ENCODE peak calls at places on chromosome 14, in five cellular contexts. One of them, this sample, is unnamed.

GRCh38 chr14:40188006-40188405 is 755.8 kb upstream of the FBXO33 start:
- DNase-seq in GM12865: no peak
- DNase-seq in CD8-positive, alpha-beta T cell: no peak
- DNase-seq in bronchial epithelial cell: no peak
- DNase-seq in sigmoid colon: no peak
- DNase-seq in this sample: no peak

GRCh38 chr14:78614651-78615050 is 444.5 kb downstream of the NRXN3 start:
- DNase-seq in GM12865: no peak
- DNase-seq in bronchial epithelial cell: no peak
- DNase-seq in CD8-positive, alpha-beta T cell: no peak
- DNase-seq in sigmoid colon: no peak
- DNase-seq in this sample: no peak

GRCh38 chr14:64725360-64725815 is 21.2 kb downstream of the PLEKHG3 start:
- DNase-seq in CD8-positive, alpha-beta T cell: no peak
- DNase-seq in bronchial epithelial cell: no peak
- DNase-seq in GM12865: no peak
- DNase-seq in sigmoid colon: peak
- DNase-seq in this sample: no peak

GRCh38 chr14:104786091-104786586 is 9.4 kb downstream of the AKT1 start:
- DNase-seq in GM12865: no peak
- DNase-seq in CD8-positive, alpha-beta T cell: no peak
- DNase-seq in sigmoid colon: no peak
- DNase-seq in bronchial epithelial cell: no peak
- DNase-seq in this sample: no peak

GRCh38 chr14:40417777-40418401 is 985.7 kb upstream of the FBXO33 start:
- DNase-seq in CD8-positive, alpha-beta T cell: no peak
- DNase-seq in sigmoid colon: no peak
- DNase-seq in GM12865: peak
- DNase-seq in bronchial epithelial cell: no peak
- DNase-seq in this sample: no peak

GRCh38 chr14:105119410-105120025 is 49.1 kb downstream of the JAG2 start:
- DNase-seq in sigmoid colon: no peak
- DNase-seq in GM12865: no peak
- DNase-seq in bronchial epithelial cell: no peak
- DNase-seq in CD8-positive, alpha-beta T cell: peak
- DNase-seq in this sample: no peak

GRCh38 chr14:74856366-74856765 is 19.6 kb downstream of the PROX2 start:
- DNase-seq in sigmoid colon: no peak
- DNase-seq in CD8-positive, alpha-beta T cell: no peak
- DNase-seq in bronchial epithelial cell: peak
- DNase-seq in GM12865: no peak
- DNase-seq in this sample: no peak

GRCh38 chr14:97213720-97214119 is 416.5 kb downstream of the VRK1 start:
- DNase-seq in sigmoid colon: no peak
- DNase-seq in CD8-positive, alpha-beta T cell: no peak
- DNase-seq in GM12865: no peak
- DNase-seq in bronchial epithelial cell: no peak
- DNase-seq in this sample: no peak

GRCh38 chr14:73248294-73248868 is 11.1 kb downstream of the PAPLN start:
- DNase-seq in CD8-positive, alpha-beta T cell: no peak
- DNase-seq in GM12865: peak
- DNase-seq in sigmoid colon: no peak
- DNase-seq in bronchial epithelial cell: peak
- DNase-seq in this sample: peak

GRCh38 chr14:72495668-72496067 is 398.2 kb downstream of the DPF3 start:
- DNase-seq in sigmoid colon: peak
- DNase-seq in GM12865: no peak
- DNase-seq in CD8-positive, alpha-beta T cell: peak
- DNase-seq in bronchial epithelial cell: no peak
- DNase-seq in this sample: peak

GRCh38 chr14:104075530-104076151 is 9.9 kb upstream of the ASPG start:
- DNase-seq in bronchial epithelial cell: peak
- DNase-seq in GM12865: no peak
- DNase-seq in sigmoid colon: no peak
- DNase-seq in CD8-positive, alpha-beta T cell: no peak
- DNase-seq in this sample: peak

GRCh38 chr14:60381909-60382308 is 104.0 kb downstream of the C14orf39 start:
- DNase-seq in sigmoid colon: no peak
- DNase-seq in GM12865: no peak
- DNase-seq in CD8-positive, alpha-beta T cell: no peak
- DNase-seq in bronchial epithelial cell: no peak
- DNase-seq in this sample: no peak

GRCh38 chr14:65411656-65412188 is 808 bp upstream of the FUT8 start:
- DNase-seq in CD8-positive, alpha-beta T cell: peak
- DNase-seq in GM12865: peak
- DNase-seq in sigmoid colon: peak
- DNase-seq in bronchial epithelial cell: peak
- DNase-seq in this sample: peak

GRCh38 chr14:92004062-92004461 is 35.8 kb downstream of the TRIP11 start:
- DNase-seq in bronchial epithelial cell: peak
- DNase-seq in CD8-positive, alpha-beta T cell: no peak
- DNase-seq in sigmoid colon: no peak
- DNase-seq in GM12865: no peak
- DNase-seq in this sample: no peak

GRCh38 chr14:35406811-35407630 is 2.5 kb upstream of the NFKBIA start:
- DNase-seq in CD8-positive, alpha-beta T cell: no peak
- DNase-seq in bronchial epithelial cell: peak
- DNase-seq in sigmoid colon: peak
- DNase-seq in GM12865: peak
- DNase-seq in this sample: peak

GRCh38 chr14:75005357-75005756 is 2.6 kb downstream of the EIF2B2 start:
- DNase-seq in CD8-positive, alpha-beta T cell: no peak
- DNase-seq in sigmoid colon: no peak
- DNase-seq in bronchial epithelial cell: peak
- DNase-seq in GM12865: no peak
- DNase-seq in this sample: no peak

GRCh38 chr14:35385042-35385839 is 19.3 kb downstream of the NFKBIA start:
- DNase-seq in bronchial epithelial cell: peak
- DNase-seq in CD8-positive, alpha-beta T cell: no peak
- DNase-seq in GM12865: no peak
- DNase-seq in sigmoid colon: peak
- DNase-seq in this sample: peak

GRCh38 chr14:53032161-53032803 is 81.4 kb upstream of the FERMT2 start:
- DNase-seq in CD8-positive, alpha-beta T cell: no peak
- DNase-seq in sigmoid colon: peak
- DNase-seq in GM12865: no peak
- DNase-seq in bronchial epithelial cell: peak
- DNase-seq in this sample: peak

GRCh38 chr14:71621966-71622365 is 310.3 kb upstream of the RGS6 start:
- DNase-seq in GM12865: no peak
- DNase-seq in CD8-positive, alpha-beta T cell: no peak
- DNase-seq in sigmoid colon: no peak
- DNase-seq in bronchial epithelial cell: no peak
- DNase-seq in this sample: no peak

GRCh38 chr14:54312166-54312801 is 84.5 kb upstream of the CDKN3 start:
- DNase-seq in GM12865: no peak
- DNase-seq in CD8-positive, alpha-beta T cell: no peak
- DNase-seq in sigmoid colon: no peak
- DNase-seq in bronchial epithelial cell: peak
- DNase-seq in this sample: peak

GRCh38 chr14:89779707-89780106 is 174.8 kb downstream of the EFCAB11 start:
- DNase-seq in CD8-positive, alpha-beta T cell: no peak
- DNase-seq in GM12865: no peak
- DNase-seq in sigmoid colon: no peak
- DNase-seq in bronchial epithelial cell: no peak
- DNase-seq in this sample: no peak

GRCh38 chr14:72518809-72519377 is 375.0 kb downstream of the DPF3 start:
- DNase-seq in GM12865: peak
- DNase-seq in bronchial epithelial cell: no peak
- DNase-seq in CD8-positive, alpha-beta T cell: peak
- DNase-seq in sigmoid colon: no peak
- DNase-seq in this sample: no peak

GRCh38 chr14:32702571-32702970 is 236.1 kb upstream of the NPAS3 start:
- DNase-seq in bronchial epithelial cell: peak
- DNase-seq in GM12865: peak
- DNase-seq in CD8-positive, alpha-beta T cell: no peak
- DNase-seq in sigmoid colon: peak
- DNase-seq in this sample: no peak
- H3K4me3 ChIP-seq in bronchial epithelial cell: no peak
- H3K4me3 ChIP-seq in GM12865: no peak
- H3K4me3 ChIP-seq in CD8-positive, alpha-beta T cell: no peak
- H3K4me3 ChIP-seq in sigmoid colon: no peak
- H3K4me3 ChIP-seq in this sample: no peak

GRCh38 chr14:28769358-28769757 is 2.8 kb downstream of the FOXG1 start:
- DNase-seq in CD8-positive, alpha-beta T cell: no peak
- DNase-seq in sigmoid colon: no peak
- DNase-seq in bronchial epithelial cell: no peak
- DNase-seq in GM12865: no peak
- DNase-seq in this sample: no peak

GRCh38 chr14:28768549-28768870 is 1.9 kb downstream of the FOXG1 start:
- DNase-seq in CD8-positive, alpha-beta T cell: no peak
- DNase-seq in sigmoid colon: no peak
- DNase-seq in bronchial epithelial cell: no peak
- DNase-seq in GM12865: no peak
- DNase-seq in this sample: no peak

GRCh38 chr14:28767239-28767850 is 758 bp downstream of the FOXG1 start:
- DNase-seq in sigmoid colon: no peak
- DNase-seq in bronchial epithelial cell: no peak
- DNase-seq in GM12865: no peak
- DNase-seq in CD8-positive, alpha-beta T cell: no peak
- DNase-seq in this sample: no peak

GRCh38 chr14:28766505-28767238 is at the start of gene FOXG1:
- DNase-seq in bronchial epithelial cell: no peak
- DNase-seq in sigmoid colon: no peak
- DNase-seq in GM12865: peak
- DNase-seq in CD8-positive, alpha-beta T cell: no peak
- DNase-seq in this sample: peak

DNA sequence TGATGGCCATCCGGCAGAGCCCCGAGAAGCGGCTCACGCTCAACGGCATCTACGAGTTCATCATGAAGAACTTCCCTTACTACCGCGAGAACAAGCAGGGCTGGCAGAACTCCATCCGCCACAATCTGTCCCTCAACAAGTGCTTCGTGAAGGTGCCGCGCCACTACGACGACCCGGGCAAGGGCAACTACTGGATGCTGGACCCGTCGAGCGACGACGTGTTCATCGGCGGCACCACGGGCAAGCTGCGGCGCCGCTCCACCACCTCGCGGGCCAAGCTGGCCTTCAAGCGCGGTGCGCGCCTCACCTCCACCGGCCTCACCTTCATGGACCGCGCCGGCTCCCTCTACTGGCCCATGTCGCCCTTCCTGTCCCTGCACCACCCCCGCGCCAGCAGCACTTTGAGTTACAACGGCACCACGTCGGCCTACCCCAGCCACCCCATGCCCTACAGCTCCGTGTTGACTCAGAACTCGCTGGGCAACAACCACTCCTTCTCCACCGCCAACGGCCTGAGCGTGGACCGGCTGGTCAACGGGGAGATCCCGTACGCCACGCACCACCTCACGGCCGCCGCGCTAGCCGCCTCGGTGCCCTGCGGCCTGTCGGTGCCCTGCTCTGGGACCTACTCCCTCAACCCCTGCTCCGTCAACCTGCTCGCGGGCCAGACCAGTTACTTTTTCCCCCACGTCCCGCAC is 1.4 kb downstream of the FOXG1 start:
- DNase-seq in sigmoid colon: no peak
- DNase-seq in CD8-positive, alpha-beta T cell: no peak
- DNase-seq in bronchial epithelial cell: no peak
- DNase-seq in GM12865: no peak
- DNase-seq in this sample: peak
- TF ChIP-seq CTCF in sigmoid colon: no peak
- TF ChIP-seq CTCF in CD8-positive, alpha-beta T cell: no peak
- TF ChIP-seq CTCF in bronchial epithelial cell: peak
- TF ChIP-seq CTCF in GM12865: no peak
- TF ChIP-seq CTCF in this sample: no peak

DNA sequence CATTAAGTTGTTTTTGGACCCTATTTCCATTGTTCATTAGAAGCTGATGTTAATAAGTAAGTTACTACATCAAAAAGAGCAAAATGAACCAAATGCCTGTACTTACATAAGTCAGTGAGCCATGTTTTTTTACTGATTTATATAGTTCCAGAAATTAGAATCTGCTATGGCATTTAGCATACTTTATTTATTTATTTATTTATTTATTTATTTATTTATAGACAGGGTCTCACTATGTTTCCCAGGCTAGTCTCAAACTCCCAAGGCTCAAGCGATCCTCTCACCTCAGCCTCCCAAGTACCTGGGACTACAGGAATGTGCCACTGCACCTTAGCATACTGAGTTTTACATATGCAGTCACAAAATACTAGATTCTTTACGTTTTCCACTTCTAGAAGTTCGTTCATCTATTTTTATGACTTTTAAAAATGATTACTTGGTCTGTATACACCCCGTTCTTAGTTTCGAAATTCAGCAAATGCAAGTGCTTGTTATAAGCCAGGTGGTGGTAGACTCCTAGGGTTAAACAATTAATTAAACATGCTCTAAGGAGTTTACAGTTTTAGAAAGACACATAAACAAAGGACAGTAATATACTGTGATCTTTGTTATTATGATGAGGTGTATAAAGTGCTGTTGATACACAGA is 69.8 kb downstream of the SCFD1 start:
- DNase-seq in sigmoid colon: no peak
- DNase-seq in GM12865: no peak
- DNase-seq in CD8-positive, alpha-beta T cell: no peak
- DNase-seq in bronchial epithelial cell: no peak
- DNase-seq in this sample: no peak
- H3K4me3 ChIP-seq in sigmoid colon: no peak
- H3K4me3 ChIP-seq in GM12865: no peak
- H3K4me3 ChIP-seq in CD8-positive, alpha-beta T cell: no peak
- H3K4me3 ChIP-seq in bronchial epithelial cell: no peak
- H3K4me3 ChIP-seq in this sample: no peak

GRCh38 chr14:47040490-47040889 is 388.9 kb upstream of the RPL10L start:
- DNase-seq in bronchial epithelial cell: peak
- DNase-seq in GM12865: no peak
- DNase-seq in CD8-positive, alpha-beta T cell: no peak
- DNase-seq in sigmoid colon: no peak
- DNase-seq in this sample: no peak
- TF ChIP-seq CTCF in bronchial epithelial cell: peak
- TF ChIP-seq CTCF in GM12865: no peak
- TF ChIP-seq CTCF in CD8-positive, alpha-beta T cell: no peak
- TF ChIP-seq CTCF in sigmoid colon: no peak
- TF ChIP-seq CTCF in this sample: no peak

GRCh38 chr14:77022219-77022852 is 6.2 kb downstream of the IRF2BPL start:
- DNase-seq in bronchial epithelial cell: no peak
- DNase-seq in GM12865: peak
- DNase-seq in CD8-positive, alpha-beta T cell: no peak
- DNase-seq in sigmoid colon: no peak
- DNase-seq in this sample: no peak

GRCh38 chr14:77024171-77024627 is 4.3 kb downstream of the IRF2BPL start:
- DNase-seq in CD8-positive, alpha-beta T cell: peak
- DNase-seq in GM12865: peak
- DNase-seq in sigmoid colon: peak
- DNase-seq in bronchial epithelial cell: no peak
- DNase-seq in this sample: peak

GRCh38 chr14:77025744-77026165 is 2.8 kb downstream of the IRF2BPL start:
- DNase-seq in sigmoid colon: no peak
- DNase-seq in CD8-positive, alpha-beta T cell: no peak
- DNase-seq in GM12865: no peak
- DNase-seq in bronchial epithelial cell: no peak
- DNase-seq in this sample: peak

GRCh38 chr14:77026166-77026929 is 2.2 kb downstream of the IRF2BPL start:
- DNase-seq in bronchial epithelial cell: no peak
- DNase-seq in sigmoid colon: peak
- DNase-seq in CD8-positive, alpha-beta T cell: no peak
- DNase-seq in GM12865: no peak
- DNase-seq in this sample: peak

GRCh38 chr14:77023001-77023996 is 5.2 kb downstream of the IRF2BPL start:
- DNase-seq in GM12865: no peak
- DNase-seq in bronchial epithelial cell: peak
- DNase-seq in CD8-positive, alpha-beta T cell: no peak
- DNase-seq in sigmoid colon: peak
- DNase-seq in this sample: no peak
- H3K4me3 ChIP-seq in GM12865: no peak
- H3K4me3 ChIP-seq in bronchial epithelial cell: no peak
- H3K4me3 ChIP-seq in CD8-positive, alpha-beta T cell: no peak
- H3K4me3 ChIP-seq in sigmoid colon: peak
- H3K4me3 ChIP-seq in this sample: peak

This sample was measured in foreskin fibroblast.